ENCODE peak calls at places on chromosomes 3 and 15, in seven cellular contexts. I is IMR-90, Q is testis, U is uterus, B is Peyer's patch, Y is tibial nerve, M is prostate gland. G is an unnamed sample. For H3K4me1, the result is how much of the 10 kb centered on the place peaks cover.

GRCh38 chr3:31054032-31054431 is 159.6 kb upstream of the GADL1 start:
- DNase-seq in B (no peak), I (peak), M (no peak), Q (no peak), U (no peak), Y (no peak), G (no peak)

GRCh38 chr15:70314652-70315051 is 216.9 kb upstream of the TLE3 start:
- DNase-seq in Y (no peak), M (no peak), B (no peak), Q (no peak), I (no peak), U (no peak), G (peak)

GRCh38 chr3:65195211-65195610 is 507.4 kb upstream of the ADAMTS9 start:
- DNase-seq in B (no peak), U (no peak), I (no peak), M (no peak), Q (no peak), Y (no peak), G (no peak)

GRCh38 chr3:53661480-53661879 is 167.1 kb downstream of the CACNA1D start:
- DNase-seq in I (no peak), Q (no peak), U (no peak), M (no peak), Y (no peak), B (no peak), G (peak)

GRCh38 chr3:44478606-44479094 is 1.2 kb upstream of the ZNF445 start:
- DNase-seq in Q (no peak), U (no peak), B (no peak), M (no peak), Y (no peak), I (no peak), G (no peak)

GRCh38 chr15:75809986-75810750 is 33.1 kb upstream of the UBE2Q2 start:
- DNase-seq in U (no peak), I (no peak), Y (no peak), B (no peak), Q (peak), M (no peak), G (no peak)

GRCh38 chr15:65212097-65212496 is 824 bp upstream of the CILP start:
- DNase-seq in U (no peak), M (no peak), Y (no peak), I (no peak), B (no peak), Q (no peak), G (no peak)

GRCh38 chr15:32652178-32652577 is 10.7 kb downstream of the SCG5 start:
- DNase-seq in U (no peak), B (no peak), M (no peak), Y (no peak), I (no peak), Q (no peak), G (no peak)

GRCh38 chr3:98343647-98344507 is 9.8 kb upstream of the OR5K4 start:
- DNase-seq in I (peak), B (no peak), U (no peak), M (no peak), Y (peak), Q (peak), G (no peak)

GRCh38 chr3:111709645-111710044 is 114.5 kb upstream of the ZBED2 start:
- DNase-seq in Q (no peak), B (no peak), I (no peak), Y (no peak), U (no peak), M (no peak), G (peak)

GRCh38 chr3:154089416-154090115 is 31.6 kb upstream of the ARHGEF26 start:
- DNase-seq in Y (no peak), U (no peak), I (no peak), B (no peak), Q (no peak), M (peak), G (no peak)

GRCh38 chr3:139937674-139938279 is 2.8 kb downstream of the CLSTN2 start:
- DNase-seq in Y (peak), I (peak), M (no peak), B (no peak), U (peak), Q (peak), G (peak)

GRCh38 chr3:129618901-129619671 is 12.6 kb upstream of the PLXND1 start:
- DNase-seq in Q (no peak), I (no peak), Y (no peak), B (no peak), U (no peak), M (no peak), G (no peak)

GRCh38 chr3:190401943-190402342 is 14.0 kb downstream of the CLDN16 start:
- DNase-seq in Y (no peak), U (no peak), B (no peak), I (no peak), M (no peak), Q (no peak), G (no peak)

GRCh38 chr3:157134620-157135191 is 25.2 kb downstream of the CCNL1 start:
- DNase-seq in Q (no peak), M (peak), I (no peak), Y (peak), U (no peak), B (no peak), G (no peak)

GRCh38 chr15:66714543-66714981 is 12.5 kb downstream of the SMAD6 start:
- DNase-seq in M (no peak), B (no peak), I (peak), Q (no peak), Y (no peak), U (no peak), G (no peak)

GRCh38 chr15:66630801-66631351 is 65.1 kb upstream of the LCTL start:
- DNase-seq in I (no peak), Q (no peak), U (no peak), M (no peak), B (no peak), Y (no peak), G (no peak)

GRCh38 chr3:172656602-172657001 is 54.3 kb downstream of the NCEH1 start:
- DNase-seq in M (no peak), U (no peak), Q (no peak), Y (no peak), B (no peak), I (no peak), G (peak)

GRCh38 chr3:144643778-144644191 is 672.2 kb downstream of the DIPK2A start:
- DNase-seq in M (no peak), Q (no peak), Y (no peak), B (no peak), U (no peak), I (peak), G (no peak)

GRCh38 chr3:125231895-125232294 is 19.3 kb upstream of the SLC12A8 start:
- DNase-seq in I (peak), Y (no peak), U (no peak), Q (no peak), B (no peak), M (no peak), G (no peak)

GRCh38 chr3:195068045-195068444 is 202.9 kb downstream of the XXYLT1 start:
- DNase-seq in U (no peak), I (peak), M (no peak), Q (no peak), B (no peak), Y (no peak), G (no peak)

GRCh38 chr3:36730965-36731364 is 33.4 kb downstream of the DCLK3 start:
- DNase-seq in M (no peak), B (no peak), Q (no peak), I (no peak), Y (no peak), U (no peak), G (no peak)

GRCh38 chr15:29110176-29110575 is 159.4 kb downstream of the NSMCE3 start:
- DNase-seq in Q (no peak), Y (no peak), U (no peak), M (no peak), I (no peak), B (no peak), G (no peak)

GRCh38 chr3:136955813-136956212 is 2.0 kb upstream of the IL20RB start:
- DNase-seq in I (peak), U (no peak), Y (no peak), M (no peak), B (no peak), Q (no peak), G (no peak)

GRCh38 chr15:73996939-73997338 is 2.4 kb downstream of the PML start:
- DNase-seq in M (no peak), Q (no peak), I (no peak), U (no peak), B (no peak), Y (no peak), G (no peak)

GRCh38 chr3:194130807-194131589 is 5.0 kb upstream of the HES1 start:
- DNase-seq in Q (no peak), U (no peak), B (peak), Y (no peak), I (no peak), M (peak), G (no peak)

GRCh38 chr3:194046995-194047681 is 88.8 kb upstream of the HES1 start:
- DNase-seq in B (peak), Q (peak), U (no peak), M (peak), Y (peak), I (no peak), G (no peak)

GRCh38 chr3:68771683-68772082 is 160.7 kb downstream of the TAFA4 start:
- DNase-seq in M (no peak), B (no peak), Q (no peak), U (no peak), I (no peak), Y (no peak), G (no peak)

GRCh38 chr3:37824090-37824953 is 37.4 kb upstream of the CTDSPL start:
- DNase-seq in B (no peak), M (no peak), I (no peak), Y (no peak), Q (no peak), U (no peak), G (no peak)

GRCh38 chr15:90101130-90101968 is 919 bp downstream of the IDH2 start:
- DNase-seq in B (peak), Y (peak), I (no peak), M (peak), Q (peak), U (peak), G (no peak)

GRCh38 chr3:155743616-155744015 is 1.3 kb downstream of the PLCH1 start:
- DNase-seq in M (no peak), Q (no peak), I (no peak), U (no peak), B (no peak), Y (no peak), G (no peak)

GRCh38 chr3:172347895-172348680 is 100.2 kb downstream of the GHSR start:
- DNase-seq in Y (no peak), I (no peak), B (no peak), M (no peak), Q (no peak), U (no peak), G (no peak)

GRCh38 chr3:169085827-169086226 is 577.7 kb downstream of the MECOM start:
- DNase-seq in Q (no peak), I (peak), B (no peak), U (no peak), M (peak), Y (no peak), G (no peak)

GRCh38 chr3:8837172-8837571 is 67.8 kb upstream of the OXTR start:
- DNase-seq in M (no peak), B (no peak), U (no peak), Y (no peak), I (peak), Q (no peak), G (no peak)

GRCh38 chr3:44048196-44048924 is 193.3 kb upstream of the TOPAZ1 start:
- DNase-seq in Y (no peak), Q (no peak), M (no peak), B (no peak), U (no peak), I (no peak), G (no peak)

GRCh38 chr3:194682189-194682588 is 3.5 kb upstream of the FAM43A start:
- DNase-seq in M (no peak), B (no peak), Y (no peak), I (no peak), U (no peak), Q (no peak), G (no peak)

GRCh38 chr15:47795864-47796263 is 78.6 kb downstream of the SEMA6D start:
- DNase-seq in Y (no peak), M (no peak), B (no peak), I (no peak), U (no peak), Q (no peak), G (no peak)

GRCh38 chr3:12507871-12508281 is 23.6 kb downstream of the TSEN2 start:
- DNase-seq in Y (no peak), U (peak), I (peak), Q (no peak), M (no peak), B (no peak), G (no peak)

DNA sequence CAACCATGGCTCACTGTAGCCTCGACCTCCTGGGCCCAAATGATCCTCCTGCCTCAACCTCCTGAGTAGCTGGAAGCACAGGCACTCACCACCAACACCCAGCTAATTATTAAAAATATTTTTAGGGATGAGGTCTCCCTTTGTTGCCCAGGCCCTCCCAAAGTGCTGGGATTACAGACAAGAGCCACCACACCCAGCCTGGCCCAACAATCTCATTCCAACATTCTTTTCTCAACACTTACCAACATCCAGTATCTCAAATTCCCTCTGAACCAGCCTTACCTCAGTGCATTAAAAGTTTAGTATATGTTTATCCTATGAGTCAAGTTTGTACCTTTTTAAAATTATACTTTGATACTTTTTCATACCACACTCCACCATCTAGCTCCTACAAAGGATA is 25.0 kb downstream of the ANXA2 start:
- DNase-seq in I (no peak), B (no peak), U (no peak), Q (no peak), Y (no peak), M (no peak), G (no peak)
- H3K4me1 ChIP-seq in I (under half), B (half or more), U (under half), Q (under half), Y (half or more), M (under half), G (half or more)

GRCh38 chr3:19428729-19429128 is 280.4 kb downstream of the KCNH8 start:
- DNase-seq in Y (no peak), M (no peak), B (no peak), U (no peak), Q (no peak), I (no peak), G (no peak)

GRCh38 chr3:19420159-19420558 is 271.8 kb downstream of the KCNH8 start:
- DNase-seq in Y (no peak), B (no peak), Q (no peak), M (no peak), I (no peak), U (no peak), G (no peak)

GRCh38 chr3:19427417-19428149 is 279.3 kb downstream of the KCNH8 start:
- DNase-seq in B (no peak), Y (no peak), U (no peak), Q (no peak), M (no peak), I (no peak), G (no peak)

GRCh38 chr3:19425825-19426224 is 277.5 kb downstream of the KCNH8 start:
- DNase-seq in Q (no peak), B (no peak), Y (no peak), M (no peak), U (no peak), I (no peak), G (no peak)
- TF ChIP-seq POLR2A in Q (no peak), B (no peak), Y (no peak), M (no peak), U (no peak), I (no peak), G (no peak)

GRCh38 chr15:60573936-60574335 is 95.0 kb upstream of the ICE2 start:
- DNase-seq in Q (no peak), U (no peak), I (no peak), B (no peak), M (no peak), Y (no peak), G (no peak)

GRCh38 chr15:60570936-60571530 is 92.1 kb upstream of the ICE2 start:
- DNase-seq in B (no peak), U (no peak), Y (no peak), Q (no peak), M (no peak), I (no peak), G (no peak)

GRCh38 chr15:60574801-60575631 is 96.1 kb upstream of the ICE2 start:
- DNase-seq in Y (no peak), U (no peak), M (no peak), Q (no peak), B (no peak), I (peak), G (no peak)

GRCh38 chr15:60569596-60569995 is 90.7 kb upstream of the ICE2 start:
- DNase-seq in B (no peak), U (no peak), I (peak), M (no peak), Y (no peak), Q (no peak), G (no peak)

DNA sequence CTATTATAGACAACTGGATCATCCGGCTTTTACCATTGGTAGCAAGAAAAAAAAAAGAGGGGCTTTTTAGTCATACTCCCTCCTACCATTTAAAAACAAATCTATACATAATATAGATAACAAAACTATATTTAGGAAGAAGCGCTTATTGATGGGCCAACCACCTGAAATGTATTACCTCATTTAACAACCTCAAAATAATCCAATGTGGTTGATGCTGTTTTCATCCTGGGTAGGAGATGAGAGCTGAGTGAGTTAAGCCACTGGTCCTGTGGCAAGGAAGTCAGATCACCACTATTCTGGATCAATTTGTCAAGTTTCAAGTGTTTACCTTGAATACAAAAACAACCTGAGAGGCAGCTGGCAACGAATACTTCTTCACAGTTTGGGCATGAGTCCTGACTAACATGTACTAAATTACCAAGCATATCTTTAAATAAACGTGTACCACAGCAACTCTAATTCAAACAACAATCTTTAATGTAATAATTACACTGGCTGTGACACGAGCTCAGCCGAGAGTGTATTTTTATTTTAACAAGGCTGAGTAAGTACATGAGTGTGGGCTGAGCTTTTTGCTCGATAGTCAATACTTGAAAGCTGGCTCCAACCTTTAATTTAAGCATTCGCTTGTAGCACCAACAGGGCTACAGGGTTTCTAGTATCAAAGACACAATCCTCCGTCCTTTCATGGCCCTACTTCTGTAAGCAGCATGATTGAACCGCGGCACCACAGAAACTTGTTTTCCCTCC is 93.7 kb upstream of the ICE2 start:
- DNase-seq in Y (no peak), Q (no peak), I (no peak), U (no peak), B (no peak), M (no peak), G (no peak)
- H3K4me1 ChIP-seq in Y (under half), Q (under half), I (under half), U (under half), B (under half), M (under half), G (half or more)

GRCh38 chr3:72590732-72591192 is 257.5 kb downstream of the SHQ1 start:
- DNase-seq in Q (no peak), I (no peak), B (no peak), M (no peak), Y (no peak), U (no peak), G (no peak)
- TF ChIP-seq POLR2A in Q (no peak), I (no peak), B (no peak), M (no peak), Y (no peak), U (no peak), G (no peak)

DNA sequence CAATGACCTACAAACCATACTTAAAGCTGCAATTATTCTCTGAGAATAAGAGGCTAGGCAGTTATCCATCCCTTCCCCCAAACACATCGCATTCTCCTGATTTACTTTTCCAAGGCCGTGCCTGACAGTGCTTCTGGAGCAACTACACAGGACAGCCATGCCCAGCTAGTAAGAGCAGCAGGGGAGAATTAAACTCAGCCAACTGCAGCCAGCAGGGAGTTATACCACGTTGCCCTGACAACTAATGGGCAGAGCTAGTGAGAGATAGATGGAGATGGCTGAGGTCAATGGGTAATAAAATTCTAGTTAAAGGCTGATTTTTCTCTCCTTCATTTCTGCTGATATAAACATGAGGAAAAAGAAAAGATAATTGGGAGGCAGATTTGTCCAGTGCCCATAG is 193.8 kb upstream of the PPP2R3A start:
- DNase-seq in U (no peak), Q (no peak), Y (no peak), B (no peak), I (no peak), M (no peak), G (no peak)
- H3K4me1 ChIP-seq in U (under half), Q (under half), Y (under half), B (under half), I (under half), M (under half), G (under half)